ENCODE peak calls at places on chromosomes 1 and 21, in six cellular contexts. I, E, C, U, Z and D are unnamed samples.

GRCh38 chr1:9369964-9370788 is 77.5 kb downstream of the SPSB1 start:
- DNase-seq in E (no peak), Z (no peak), I (no peak), U (no peak), C (no peak), D (no peak)

GRCh38 chr1:109425902-109426277 is 358 bp downstream of the PSMA5 start:
- DNase-seq in U (no peak), Z (no peak), I (peak), E (no peak), C (peak), D (peak)

GRCh38 chr1:198575715-198576641 is 35.5 kb upstream of the ATP6V1G3 start:
- DNase-seq in C (peak), Z (no peak), I (no peak), E (no peak), U (no peak), D (no peak)

GRCh38 chr1:117590273-117590925 is 15.4 kb upstream of the TENT5C start:
- DNase-seq in C (no peak), U (no peak), Z (no peak), E (no peak), I (no peak), D (no peak)

GRCh38 chr1:2152914-2153313 is 41.7 kb downstream of the FAAP20 start:
- DNase-seq in E (no peak), I (no peak), U (no peak), Z (no peak), C (no peak), D (no peak)

GRCh38 chr1:56459260-56459659 is 120.1 kb downstream of the PLPP3 start:
- DNase-seq in Z (no peak), E (no peak), I (no peak), U (no peak), C (peak), D (no peak)

GRCh38 chr1:166960871-166961474 is 14.4 kb downstream of the ILDR2 start:
- DNase-seq in Z (no peak), C (no peak), E (no peak), I (no peak), U (no peak), D (no peak)

GRCh38 chr1:50968884-50969610 is 998 bp upstream of the CDKN2C start:
- DNase-seq in E (peak), Z (no peak), C (no peak), I (no peak), U (no peak), D (peak)

GRCh38 chr21:38267136-38267535 is 10.3 kb downstream of the KCNJ15 start:
- DNase-seq in C (no peak), U (no peak), I (no peak), E (no peak), Z (no peak), D (no peak)

GRCh38 chr1:40944326-40944725 is 35.2 kb upstream of the CTPS1 start:
- DNase-seq in Z (peak), I (no peak), U (peak), E (peak), C (peak), D (no peak)

GRCh38 chr21:37525810-37526209 is 159.2 kb downstream of the DYRK1A start:
- DNase-seq in U (no peak), E (no peak), C (peak), I (no peak), Z (no peak), D (no peak)

GRCh38 chr1:237911911-237912310 is 21.2 kb upstream of the ZP4 start:
- DNase-seq in E (no peak), I (no peak), U (no peak), C (peak), Z (no peak), D (no peak)

GRCh38 chr1:13583592-13583963 is at the start of gene PDPN:
- DNase-seq in E (peak), U (no peak), C (peak), Z (no peak), I (no peak), D (no peak)

GRCh38 chr1:200075938-200076546 is 48.5 kb downstream of the NR5A2 start:
- DNase-seq in E (no peak), C (peak), I (no peak), Z (peak), U (peak), D (no peak)

GRCh38 chr1:62875676-62876075 is 91.7 kb downstream of the ATG4C start:
- DNase-seq in I (no peak), U (no peak), Z (no peak), C (no peak), E (no peak), D (no peak)

GRCh38 chr1:178055093-178055492 is 38.8 kb upstream of the RASAL2 start:
- DNase-seq in I (no peak), C (no peak), U (no peak), Z (no peak), E (no peak), D (no peak)

GRCh38 chr1:41592451-41593125 is 108.1 kb upstream of the EDN2 start:
- DNase-seq in Z (no peak), U (no peak), E (no peak), C (no peak), I (no peak), D (no peak)

GRCh38 chr1:40531381-40532061 is at the start of gene ZNF684:
- DNase-seq in E (peak), Z (peak), I (peak), U (peak), C (peak), D (peak)

GRCh38 chr1:98055457-98055856 is 134.6 kb upstream of the DPYD start:
- DNase-seq in I (no peak), Z (no peak), E (no peak), C (no peak), U (no peak), D (no peak)

GRCh38 chr1:67149179-67149770 is 14.5 kb upstream of the C1orf141 start:
- DNase-seq in Z (peak), C (peak), E (peak), I (peak), U (peak), D (peak)

GRCh38 chr1:15027515-15027948 is 126.0 kb upstream of the TMEM51 start:
- DNase-seq in U (peak), I (no peak), C (peak), Z (no peak), E (peak), D (no peak)

GRCh38 chr1:40508375-40509341 is at the start of gene EXO5:
- DNase-seq in C (peak), Z (no peak), I (peak), E (peak), U (peak), D (peak)

GRCh38 chr1:223558512-223558911 is 107.0 kb downstream of the CAPN8 start:
- DNase-seq in U (no peak), C (no peak), Z (no peak), I (no peak), E (no peak), D (no peak)

GRCh38 chr1:182391362-182392044 is at the start of gene GLUL:
- DNase-seq in C (peak), Z (peak), I (peak), U (peak), E (peak), D (peak)

GRCh38 chr1:228071839-228072657 is 10.5 kb upstream of the ARF1 start:
- DNase-seq in U (no peak), I (no peak), Z (no peak), E (no peak), C (no peak), D (no peak)

GRCh38 chr1:85259866-85260345 is 444 bp upstream of the C1orf52 start:
- DNase-seq in Z (no peak), E (no peak), C (peak), I (no peak), U (no peak), D (no peak)

GRCh38 chr1:189211742-189212141 is 1265.9 kb downstream of the BRINP3 start:
- DNase-seq in E (no peak), I (no peak), U (no peak), Z (no peak), C (peak), D (no peak)

GRCh38 chr1:87058343-87058649 is 143.9 kb downstream of the HS2ST1 start:
- DNase-seq in Z (no peak), U (no peak), C (no peak), I (no peak), E (no peak), D (no peak)

GRCh38 chr21:16071082-16071481 is 341.3 kb downstream of the USP25 start:
- DNase-seq in Z (no peak), C (peak), E (no peak), U (no peak), I (no peak), D (no peak)

GRCh38 chr1:39882152-39882551 is 1.2 kb downstream of the TRIT1 start:
- DNase-seq in I (no peak), E (no peak), C (no peak), U (no peak), Z (no peak), D (no peak)